ENCODE peak calls at places on chromosome 1, in six cellular contexts. L is HepG2, V is A549, R is GM12878, I is K562, O is H1. G is an unnamed sample.

GRCh38 chr1:48246727-48247126 is 24.2 kb downstream of the SLC5A9 start:
- DNase-seq in L (no peak), V (no peak), R (no peak), I (no peak), O (no peak), G (peak; percentile 21)

GRCh38 chr1:231040019-231040799 is at the start of gene FAM89A:
- DNase-seq in L (no peak), V (peak; percentile 46), R (no peak), I (peak; percentile 84), O (peak; percentile 76), G (peak; percentile 89)

GRCh38 chr1:246151796-246152434 is 355.2 kb downstream of the SMYD3 start:
- DNase-seq in L (no peak), V (no peak), R (no peak), I (peak; percentile 73), O (no peak), G (no peak)

GRCh38 chr1:238384381-238384780 is 493.7 kb upstream of the ZP4 start:
- DNase-seq in L (no peak), V (no peak), R (no peak), I (no peak), O (no peak), G (no peak)

GRCh38 chr1:168361252-168361651 is 80.6 kb downstream of the TBX19 start:
- DNase-seq in L (no peak), V (no peak), R (no peak), I (no peak), O (no peak), G (no peak)

GRCh38 chr1:77228836-77229235 is 9.6 kb upstream of the PIGK start:
- DNase-seq in L (no peak), V (no peak), R (no peak), I (no peak), O (no peak), G (no peak)

GRCh38 chr1:201266774-201267173 is 16.5 kb upstream of the PKP1 start:
- DNase-seq in L (no peak), V (peak; percentile 76), R (no peak), I (no peak), O (peak; percentile 13), G (no peak)

GRCh38 chr1:204254031-204254661 is 40.4 kb upstream of the GOLT1A start:
- DNase-seq in L (peak; percentile 97), V (peak; percentile 61), R (no peak), I (no peak), O (no peak), G (no peak)

GRCh38 chr1:8448906-8449661 is 131.2 kb downstream of the SLC45A1 start:
- DNase-seq in L (no peak), V (no peak), R (no peak), I (no peak), O (no peak), G (no peak)

GRCh38 chr1:12127206-12127810 is 39.5 kb upstream of the TNFRSF1B start:
- DNase-seq in L (no peak), V (no peak), R (no peak), I (no peak), O (no peak), G (no peak)

GRCh38 chr1:119133987-119134386 is 6.5 kb downstream of the WARS2 start:
- DNase-seq in L (no peak), V (no peak), R (no peak), I (no peak), O (no peak), G (no peak)

GRCh38 chr1:25051504-25051903 is 121.4 kb upstream of the RUNX3 start:
- DNase-seq in L (no peak), V (no peak), R (no peak), I (no peak), O (no peak), G (no peak)

GRCh38 chr1:33612877-33613487 is 140.5 kb downstream of the ZSCAN20 start:
- DNase-seq in L (peak; percentile 48), V (peak; percentile 65), R (no peak), I (peak; percentile 81), O (peak; percentile 84), G (peak; percentile 78)

GRCh38 chr1:179953974-179954493 is 576 bp upstream of the CEP350 start:
- DNase-seq in L (peak; percentile 49), V (peak; percentile 62), R (no peak), I (peak; percentile 67), O (peak; percentile 50), G (peak; percentile 37)

GRCh38 chr1:233983811-233984210 is 79.3 kb downstream of the SLC35F3 start:
- DNase-seq in L (no peak), V (no peak), R (no peak), I (no peak), O (no peak), G (no peak)

GRCh38 chr1:29428997-29429396 is 192.7 kb downstream of the PTPRU start:
- DNase-seq in L (no peak), V (no peak), R (no peak), I (no peak), O (no peak), G (no peak)

GRCh38 chr1:52842643-52843310 is at the start of gene ZYG11A:
- DNase-seq in L (peak; percentile 14), V (peak; percentile 91), R (no peak), I (peak; percentile 97), O (peak; percentile 84), G (peak; percentile 97)

GRCh38 chr1:236102611-236103010 is 37.7 kb upstream of the NID1 start:
- DNase-seq in L (no peak), V (no peak), R (no peak), I (no peak), O (no peak), G (no peak)

GRCh38 chr1:236103059-236103458 is 38.2 kb upstream of the NID1 start:
- DNase-seq in L (no peak), V (no peak), R (no peak), I (no peak), O (peak; percentile 56), G (no peak)

GRCh38 chr1:236101233-236102200 is 36.6 kb upstream of the NID1 start:
- DNase-seq in L (no peak), V (no peak), R (no peak), I (no peak), O (no peak), G (no peak)

GRCh38 chr1:236100799-236101198 is 35.9 kb upstream of the NID1 start:
- DNase-seq in L (no peak), V (no peak), R (no peak), I (no peak), O (no peak), G (no peak)

GRCh38 chr1:236103646-236104218 is 38.6 kb upstream of the GPR137B start:
- DNase-seq in L (peak; percentile 42), V (peak; percentile 58), R (no peak), I (peak; percentile 86), O (peak; percentile 68), G (peak; percentile 83)
- H3K4me2 ChIP-seq in L (peak overlapping the region; percentile 54), V (peak overlapping the region; percentile 29), R (no peak overlapping the region), I (no peak overlapping the region), O (no peak overlapping the region), G (no peak overlapping the region)

DNA sequence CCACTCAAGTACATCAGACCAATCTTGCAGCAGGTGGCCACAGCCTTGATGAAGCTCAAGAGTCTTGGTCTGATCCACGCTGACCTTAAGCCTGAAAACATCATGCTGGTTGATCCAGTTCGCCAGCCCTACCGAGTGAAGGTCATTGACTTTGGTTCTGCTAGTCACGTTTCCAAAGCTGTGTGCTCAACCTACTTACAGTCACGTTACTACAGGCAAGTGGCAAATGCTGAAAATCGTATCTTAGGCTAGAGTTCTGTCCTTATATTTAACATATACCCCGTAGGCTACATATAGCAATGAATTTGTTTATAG is 12.1 kb downstream of the HIPK1 start:
- DNase-seq in L (no peak), V (no peak), R (no peak), I (no peak), O (no peak), G (no peak)
- TF ChIP-seq EP300 in L (no peak), V (no peak), R (no peak), I (no peak), O (no peak), G (no peak)

GRCh38 chr1:205530116-205530515 is 25.6 kb downstream of the CDK18 start:
- DNase-seq in L (no peak), V (no peak), R (no peak), I (no peak), O (no peak), G (no peak)
- H3K4me2 ChIP-seq in L (no peak overlapping the region), V (no peak overlapping the region), R (no peak overlapping the region), I (peak overlapping the region; percentile 61), O (no peak overlapping the region), G (no peak overlapping the region)

GRCh38 chr1:42682739-42683529 is 716 bp downstream of the YBX1 start:
- DNase-seq in L (peak; percentile 31), V (peak; percentile 54), R (no peak), I (peak; percentile 93), O (peak; percentile 55), G (peak; percentile 91)

GRCh38 chr1:42680045-42680444 is 2.2 kb upstream of the YBX1 start:
- DNase-seq in L (no peak), V (no peak), R (no peak), I (no peak), O (no peak), G (no peak)

GRCh38 chr1:42684139-42684538 is 1.9 kb downstream of the YBX1 start:
- DNase-seq in L (peak; percentile 20), V (peak; percentile 42), R (no peak), I (peak; percentile 53), O (no peak), G (peak; percentile 42)

GRCh38 chr1:42680921-42681683 is 1.1 kb upstream of the YBX1 start:
- DNase-seq in L (no peak), V (peak; percentile 8), R (no peak), I (peak; percentile 48), O (no peak), G (peak; percentile 35)

DNA sequence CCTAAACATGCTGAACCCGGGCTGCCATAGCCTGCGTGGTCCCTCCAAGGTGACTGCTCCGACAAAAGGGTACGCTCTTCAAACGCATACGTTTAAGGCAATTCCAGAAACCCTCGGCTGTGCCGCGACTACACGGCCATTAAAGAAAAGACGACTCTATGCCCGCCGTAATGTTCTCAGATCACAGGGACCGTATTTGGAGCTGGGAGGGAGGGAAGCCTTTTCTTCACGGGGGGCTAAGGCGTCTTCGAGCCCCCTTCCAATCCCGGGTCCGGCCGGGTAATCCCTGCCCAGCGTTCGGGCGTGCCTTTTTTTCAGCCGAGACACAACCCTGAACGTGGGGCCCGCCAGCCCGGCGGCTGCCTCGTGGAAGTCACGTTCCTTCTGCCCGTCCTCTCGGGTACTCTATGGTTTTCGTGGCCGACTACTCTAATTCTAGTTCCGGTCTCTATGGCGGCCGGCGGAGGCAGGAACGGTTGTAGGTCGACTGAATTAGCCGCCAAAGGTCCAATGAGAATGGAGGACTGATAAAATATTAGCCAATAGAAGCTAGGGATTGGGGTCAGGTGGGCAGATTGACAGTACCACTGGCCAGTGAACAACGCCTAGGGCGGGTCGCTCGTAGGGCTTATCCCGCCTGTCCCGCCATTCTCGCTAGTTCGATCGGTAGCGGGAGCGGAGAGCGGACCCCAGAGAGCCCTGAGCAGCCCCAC is at the start of gene YBX1:
- DNase-seq in L (peak; percentile 98), V (peak; percentile 97), R (peak; percentile 98), I (peak; percentile 99), O (peak; percentile 97), G (peak; percentile 97)
- TF ChIP-seq EP300 in L (no peak), V (no peak), R (no peak), I (peak; percentile 36), O (no peak), G (no peak)

DNA sequence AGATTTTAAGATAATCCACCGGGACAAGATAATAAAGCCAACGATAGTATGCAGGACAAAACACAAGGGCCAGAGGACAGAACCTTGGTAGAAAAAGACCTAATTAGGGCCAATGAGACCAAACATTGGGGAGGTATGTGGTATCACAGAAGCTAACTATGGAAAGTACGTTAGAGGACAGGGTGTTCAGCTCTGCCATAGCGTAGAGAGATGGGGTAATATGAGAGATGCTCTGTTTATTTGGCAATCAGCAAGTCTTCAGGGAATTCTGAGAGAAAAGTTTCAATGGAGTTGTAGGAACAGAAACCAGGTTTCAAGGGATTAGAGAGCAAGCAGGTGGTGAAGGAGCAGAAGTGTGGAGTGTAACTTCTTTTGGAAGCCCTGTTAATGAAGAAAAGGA is 23.9 kb downstream of the EEIG2 start:
- DNase-seq in L (no peak), V (no peak), R (no peak), I (no peak), O (no peak), G (no peak)
- H3K4me2 ChIP-seq in L (peak overlapping the region; percentile 36), V (peak overlapping the region; percentile 89), R (no peak overlapping the region), I (no peak overlapping the region), O (no peak overlapping the region), G (peak overlapping the region; percentile 8)

G was measured in SK-N-SH.